ENCODE peak calls at places on chromosomes 5 and 9, in eight cellular contexts. One of them, this sample, is unnamed.

GRCh38 chr5:67963789-67964519 is 251.6 kb upstream of the PIK3R1 start:
- DNase-seq in kidney: no peak
- DNase-seq in activated CD8-positive, alpha-beta memory T cell treated with anti-CD3 and anti-CD28 coated beads, Interleukin-2, amount 10 ng/mL, durations not matched to agents 7 days and 5 days: no peak
- DNase-seq in neuronal stem cell: no peak
- DNase-seq in M059J: no peak
- DNase-seq in renal cortical epithelial cell: no peak
- DNase-seq in GM10248: no peak
- DNase-seq in kidney glomerular epithelial cell: no peak
- DNase-seq in this sample: no peak

GRCh38 chr5:91443761-91444467 is 60.8 kb upstream of the ARRDC3 start:
- DNase-seq in kidney: no peak
- DNase-seq in activated CD8-positive, alpha-beta memory T cell treated with anti-CD3 and anti-CD28 coated beads, Interleukin-2, amount 10 ng/mL, durations not matched to agents 7 days and 5 days: no peak
- DNase-seq in neuronal stem cell: no peak
- DNase-seq in M059J: no peak
- DNase-seq in renal cortical epithelial cell: no peak
- DNase-seq in GM10248: no peak
- DNase-seq in kidney glomerular epithelial cell: no peak
- DNase-seq in this sample: no peak

GRCh38 chr9:136268318-136268717 is 22.7 kb upstream of the QSOX2 start:
- DNase-seq in kidney: no peak
- DNase-seq in activated CD8-positive, alpha-beta memory T cell treated with anti-CD3 and anti-CD28 coated beads, Interleukin-2, amount 10 ng/mL, durations not matched to agents 7 days and 5 days: no peak
- DNase-seq in neuronal stem cell: peak
- DNase-seq in M059J: peak
- DNase-seq in renal cortical epithelial cell: no peak
- DNase-seq in GM10248: no peak
- DNase-seq in kidney glomerular epithelial cell: no peak
- DNase-seq in this sample: no peak

GRCh38 chr9:116193636-116194035 is 40.0 kb downstream of the PAPPA start:
- DNase-seq in kidney: no peak
- DNase-seq in activated CD8-positive, alpha-beta memory T cell treated with anti-CD3 and anti-CD28 coated beads, Interleukin-2, amount 10 ng/mL, durations not matched to agents 7 days and 5 days: no peak
- DNase-seq in neuronal stem cell: no peak
- DNase-seq in M059J: peak
- DNase-seq in renal cortical epithelial cell: peak
- DNase-seq in GM10248: no peak
- DNase-seq in kidney glomerular epithelial cell: peak
- DNase-seq in this sample: no peak

GRCh38 chr9:14530301-14530700 is 162.9 kb downstream of the ZDHHC21 start:
- DNase-seq in kidney: no peak
- DNase-seq in activated CD8-positive, alpha-beta memory T cell treated with anti-CD3 and anti-CD28 coated beads, Interleukin-2, amount 10 ng/mL, durations not matched to agents 7 days and 5 days: no peak
- DNase-seq in neuronal stem cell: no peak
- DNase-seq in M059J: no peak
- DNase-seq in renal cortical epithelial cell: no peak
- DNase-seq in GM10248: no peak
- DNase-seq in kidney glomerular epithelial cell: no peak
- DNase-seq in this sample: no peak

GRCh38 chr5:173456751-173457171 is 128.5 kb upstream of the STC2 start:
- DNase-seq in kidney: no peak
- DNase-seq in activated CD8-positive, alpha-beta memory T cell treated with anti-CD3 and anti-CD28 coated beads, Interleukin-2, amount 10 ng/mL, durations not matched to agents 7 days and 5 days: no peak
- DNase-seq in neuronal stem cell: no peak
- DNase-seq in M059J: peak
- DNase-seq in renal cortical epithelial cell: peak
- DNase-seq in GM10248: no peak
- DNase-seq in kidney glomerular epithelial cell: no peak
- DNase-seq in this sample: no peak

GRCh38 chr5:132498686-132499271 is 8.2 kb upstream of the IRF1 start:
- DNase-seq in kidney: no peak
- DNase-seq in activated CD8-positive, alpha-beta memory T cell treated with anti-CD3 and anti-CD28 coated beads, Interleukin-2, amount 10 ng/mL, durations not matched to agents 7 days and 5 days: no peak
- DNase-seq in neuronal stem cell: no peak
- DNase-seq in M059J: peak
- DNase-seq in renal cortical epithelial cell: no peak
- DNase-seq in GM10248: no peak
- DNase-seq in kidney glomerular epithelial cell: no peak
- DNase-seq in this sample: no peak

GRCh38 chr5:170254056-170254455 is 21.3 kb downstream of the C5orf58 start:
- DNase-seq in kidney: no peak
- DNase-seq in activated CD8-positive, alpha-beta memory T cell treated with anti-CD3 and anti-CD28 coated beads, Interleukin-2, amount 10 ng/mL, durations not matched to agents 7 days and 5 days: peak
- DNase-seq in neuronal stem cell: no peak
- DNase-seq in M059J: peak
- DNase-seq in renal cortical epithelial cell: peak
- DNase-seq in GM10248: peak
- DNase-seq in kidney glomerular epithelial cell: no peak
- DNase-seq in this sample: no peak

GRCh38 chr5:119229950-119230349 is 125.9 kb upstream of the TNFAIP8 start:
- DNase-seq in kidney: no peak
- DNase-seq in activated CD8-positive, alpha-beta memory T cell treated with anti-CD3 and anti-CD28 coated beads, Interleukin-2, amount 10 ng/mL, durations not matched to agents 7 days and 5 days: no peak
- DNase-seq in neuronal stem cell: no peak
- DNase-seq in M059J: no peak
- DNase-seq in renal cortical epithelial cell: no peak
- DNase-seq in GM10248: no peak
- DNase-seq in kidney glomerular epithelial cell: no peak
- DNase-seq in this sample: no peak

GRCh38 chr5:2686725-2687124 is 64.8 kb downstream of the IRX2 start:
- DNase-seq in kidney: no peak
- DNase-seq in activated CD8-positive, alpha-beta memory T cell treated with anti-CD3 and anti-CD28 coated beads, Interleukin-2, amount 10 ng/mL, durations not matched to agents 7 days and 5 days: no peak
- DNase-seq in neuronal stem cell: no peak
- DNase-seq in M059J: no peak
- DNase-seq in renal cortical epithelial cell: no peak
- DNase-seq in GM10248: no peak
- DNase-seq in kidney glomerular epithelial cell: no peak
- DNase-seq in this sample: no peak

GRCh38 chr9:12224449-12224848 is 468.7 kb upstream of the TYRP1 start:
- DNase-seq in kidney: no peak
- DNase-seq in activated CD8-positive, alpha-beta memory T cell treated with anti-CD3 and anti-CD28 coated beads, Interleukin-2, amount 10 ng/mL, durations not matched to agents 7 days and 5 days: no peak
- DNase-seq in neuronal stem cell: no peak
- DNase-seq in M059J: no peak
- DNase-seq in renal cortical epithelial cell: no peak
- DNase-seq in GM10248: no peak
- DNase-seq in kidney glomerular epithelial cell: no peak
- DNase-seq in this sample: no peak

GRCh38 chr9:130304141-130304540 is 38.6 kb downstream of the HMCN2 start:
- DNase-seq in kidney: peak
- DNase-seq in activated CD8-positive, alpha-beta memory T cell treated with anti-CD3 and anti-CD28 coated beads, Interleukin-2, amount 10 ng/mL, durations not matched to agents 7 days and 5 days: no peak
- DNase-seq in neuronal stem cell: no peak
- DNase-seq in M059J: no peak
- DNase-seq in renal cortical epithelial cell: no peak
- DNase-seq in GM10248: no peak
- DNase-seq in kidney glomerular epithelial cell: no peak
- DNase-seq in this sample: no peak

GRCh38 chr9:114008667-114009410 is 69.3 kb downstream of the AMBP start:
- DNase-seq in kidney: peak
- DNase-seq in activated CD8-positive, alpha-beta memory T cell treated with anti-CD3 and anti-CD28 coated beads, Interleukin-2, amount 10 ng/mL, durations not matched to agents 7 days and 5 days: peak
- DNase-seq in neuronal stem cell: no peak
- DNase-seq in M059J: no peak
- DNase-seq in renal cortical epithelial cell: no peak
- DNase-seq in GM10248: no peak
- DNase-seq in kidney glomerular epithelial cell: no peak
- DNase-seq in this sample: no peak

GRCh38 chr9:134391319-134392231 is 65.3 kb downstream of the RXRA start:
- DNase-seq in kidney: no peak
- DNase-seq in activated CD8-positive, alpha-beta memory T cell treated with anti-CD3 and anti-CD28 coated beads, Interleukin-2, amount 10 ng/mL, durations not matched to agents 7 days and 5 days: peak
- DNase-seq in neuronal stem cell: no peak
- DNase-seq in M059J: no peak
- DNase-seq in renal cortical epithelial cell: no peak
- DNase-seq in GM10248: peak
- DNase-seq in kidney glomerular epithelial cell: no peak
- DNase-seq in this sample: no peak

GRCh38 chr9:16680965-16681658 is 189.4 kb downstream of the BNC2 start:
- DNase-seq in kidney: no peak
- DNase-seq in activated CD8-positive, alpha-beta memory T cell treated with anti-CD3 and anti-CD28 coated beads, Interleukin-2, amount 10 ng/mL, durations not matched to agents 7 days and 5 days: no peak
- DNase-seq in neuronal stem cell: no peak
- DNase-seq in M059J: no peak
- DNase-seq in renal cortical epithelial cell: no peak
- DNase-seq in GM10248: no peak
- DNase-seq in kidney glomerular epithelial cell: no peak
- DNase-seq in this sample: no peak

GRCh38 chr5:91490340-91490739 is 107.2 kb upstream of the ARRDC3 start:
- DNase-seq in kidney: no peak
- DNase-seq in activated CD8-positive, alpha-beta memory T cell treated with anti-CD3 and anti-CD28 coated beads, Interleukin-2, amount 10 ng/mL, durations not matched to agents 7 days and 5 days: no peak
- DNase-seq in neuronal stem cell: no peak
- DNase-seq in M059J: no peak
- DNase-seq in renal cortical epithelial cell: no peak
- DNase-seq in GM10248: no peak
- DNase-seq in kidney glomerular epithelial cell: no peak
- DNase-seq in this sample: no peak

GRCh38 chr5:124148574-124148973 is 597.9 kb downstream of the ZNF608 start:
- DNase-seq in kidney: no peak
- DNase-seq in activated CD8-positive, alpha-beta memory T cell treated with anti-CD3 and anti-CD28 coated beads, Interleukin-2, amount 10 ng/mL, durations not matched to agents 7 days and 5 days: no peak
- DNase-seq in neuronal stem cell: no peak
- DNase-seq in M059J: no peak
- DNase-seq in renal cortical epithelial cell: no peak
- DNase-seq in GM10248: no peak
- DNase-seq in kidney glomerular epithelial cell: no peak
- DNase-seq in this sample: no peak

GRCh38 chr5:39186722-39187539 is 32.4 kb downstream of the FYB1 start:
- DNase-seq in kidney: no peak
- DNase-seq in activated CD8-positive, alpha-beta memory T cell treated with anti-CD3 and anti-CD28 coated beads, Interleukin-2, amount 10 ng/mL, durations not matched to agents 7 days and 5 days: no peak
- DNase-seq in neuronal stem cell: no peak
- DNase-seq in M059J: no peak
- DNase-seq in renal cortical epithelial cell: no peak
- DNase-seq in GM10248: no peak
- DNase-seq in kidney glomerular epithelial cell: no peak
- DNase-seq in this sample: no peak

This sample was measured in Caki2.